ENCODE peak calls at places on chromosome 19, in eight cellular contexts. P, Z, E, F, D, V, Y and S are unnamed samples.

GRCh38 chr19:2775556-2776430 is 7.3 kb downstream of the SGTA start:
- DNase-seq in P (no peak), V (peak; percentile 39), F (no peak), Z (peak; percentile 71), E (peak; percentile 47), Y (no peak), D (peak; percentile 61), S (peak; percentile 89)

GRCh38 chr19:367561-367960 is 23.0 kb upstream of the MIER2 start:
- DNase-seq in D (no peak), P (no peak), E (no peak), F (no peak), Y (no peak), Z (no peak), V (no peak), S (no peak)

GRCh38 chr19:31658993-31659896 is 310.0 kb upstream of the TSHZ3 start:
- DNase-seq in E (no peak), Z (no peak), P (no peak), Y (peak; percentile 81), D (no peak), V (no peak), F (no peak), S (no peak)

GRCh38 chr19:14035706-14036105 is 4.1 kb downstream of the IL27RA start:
- DNase-seq in P (no peak), V (peak; percentile 24), E (no peak), Z (no peak), Y (no peak), D (no peak), F (no peak), S (no peak)

GRCh38 chr19:55044286-55044685 is 6.2 kb upstream of the GP6 start:
- DNase-seq in P (no peak), F (no peak), Y (no peak), E (no peak), Z (no peak), D (no peak), V (no peak), S (no peak)

GRCh38 chr19:10395436-10395835 is 7.9 kb downstream of the CDC37 start:
- DNase-seq in P (no peak), E (no peak), D (no peak), Z (no peak), F (no peak), Y (no peak), V (no peak), S (no peak)

GRCh38 chr19:280541-281007 is 10.6 kb downstream of the PLPP2 start:
- DNase-seq in F (no peak), E (no peak), Y (no peak), V (no peak), D (no peak), P (no peak), Z (no peak), S (no peak)

GRCh38 chr19:54136864-54137113 is 773 bp upstream of the CNOT3 start:
- DNase-seq in P (no peak), Y (no peak), F (no peak), D (no peak), Z (no peak), V (no peak), E (no peak), S (no peak)

GRCh38 chr19:33904681-33905080 is 108.0 kb downstream of the KCTD15 start:
- DNase-seq in D (no peak), V (peak; percentile 67), Y (no peak), F (no peak), P (no peak), E (no peak), Z (no peak), S (no peak)

GRCh38 chr19:9149976-9150375 is 9.8 kb downstream of the ZNF317 start:
- DNase-seq in Y (no peak), P (no peak), Z (no peak), F (no peak), D (no peak), V (no peak), E (no peak), S (no peak)

GRCh38 chr19:22286151-22286810 is at the start of gene ZNF729:
- DNase-seq in V (no peak), F (no peak), E (no peak), Y (no peak), D (no peak), Z (no peak), P (no peak), S (no peak)

GRCh38 chr19:2252481-2253105 is 3.5 kb downstream of the AMH start:
- DNase-seq in F (no peak), E (no peak), Y (no peak), V (no peak), Z (no peak), P (no peak), D (no peak), S (no peak)

GRCh38 chr19:17339088-17339741 is 1.9 kb downstream of the GTPBP3 start:
- DNase-seq in Y (no peak), F (no peak), E (no peak), V (no peak), Z (no peak), P (peak; percentile 23), D (no peak), S (peak; percentile 70)